ENCODE peak calls at places on chromosomes 11 and 22, in nine cellular contexts. W is BE2C, B is bronchial epithelial cell, N is adrenal gland, J is AG10803, R is cardiac muscle cell, K is heart left ventricle, P is body of pancreas, D is OCI-LY7. Y is an unnamed sample.

GRCh38 chr11:17580271-17580670 is 33.2 kb downstream of the OTOG start:
- DNase-seq in W (no peak), B (no peak), N (no peak), J (no peak), R (no peak), K (no peak), P (no peak), D (no peak), Y (no peak)

GRCh38 chr22:35312198-35313059 is 12.7 kb downstream of the TOM1 start:
- DNase-seq in W (no peak), B (peak; percentile 65), N (no peak), J (peak; percentile 83), R (peak; percentile 40), K (no peak), P (peak; percentile 55), D (no peak), Y (peak; percentile 72)

GRCh38 chr11:65547446-65548125 is 10.6 kb downstream of the LTBP3 start:
- DNase-seq in W (no peak), B (no peak), N (no peak), J (no peak), R (no peak), K (no peak), P (no peak), D (peak; percentile 65), Y (no peak)

GRCh38 chr11:77278595-77279506 is 22.6 kb downstream of the GDPD4 start:
- DNase-seq in W (no peak), B (peak; percentile 84), N (no peak), J (peak; percentile 23), R (no peak), K (no peak), P (no peak), D (no peak), Y (peak; percentile 77)

GRCh38 chr11:116536416-116536815 is 236.4 kb downstream of the BUD13 start:
- DNase-seq in W (no peak), B (no peak), N (no peak), J (no peak), R (no peak), K (no peak), P (no peak), D (no peak), Y (no peak)

GRCh38 chr11:3095712-3096361 is 38.6 kb upstream of the CARS1 start:
- DNase-seq in W (no peak), B (peak; percentile 70), N (no peak), J (peak; percentile 68), R (no peak), K (peak; percentile 67), P (peak; percentile 39), D (no peak), Y (peak; percentile 85)

GRCh38 chr22:20111045-20111688 is 4.7 kb upstream of the RANBP1 start:
- DNase-seq in W (peak; percentile 74), B (peak; percentile 11), N (no peak), J (peak; percentile 22), R (peak; percentile 37), K (no peak), P (no peak), D (peak; percentile 67), Y (no peak)

GRCh38 chr11:22192642-22193347 is at the start of gene ANO5:
- DNase-seq in W (peak; percentile 75), B (peak; percentile 2), N (peak; percentile 64), J (no peak), R (peak; percentile 80), K (peak; percentile 81), P (peak; percentile 85), D (no peak), Y (peak; percentile 1)

GRCh38 chr11:69260622-69261021 is 33.3 kb upstream of the MYEOV start:
- DNase-seq in W (no peak), B (no peak), N (no peak), J (peak; percentile 78), R (no peak), K (no peak), P (no peak), D (no peak), Y (peak; percentile 17)

GRCh38 chr22:26432619-26433311 is 3.7 kb downstream of the ASPHD2 start:
- DNase-seq in W (no peak), B (no peak), N (no peak), J (no peak), R (no peak), K (no peak), P (no peak), D (peak; percentile 73), Y (no peak)

GRCh38 chr11:70490208-70490607 is 91.9 kb downstream of the CTTN start:
- DNase-seq in W (no peak), B (no peak), N (no peak), J (no peak), R (no peak), K (no peak), P (no peak), D (no peak), Y (no peak)

GRCh38 chr11:36114095-36114494 is 170.2 kb downstream of the LDLRAD3 start:
- DNase-seq in W (no peak), B (no peak), N (no peak), J (no peak), R (no peak), K (no peak), P (no peak), D (no peak), Y (no peak)

DNA sequence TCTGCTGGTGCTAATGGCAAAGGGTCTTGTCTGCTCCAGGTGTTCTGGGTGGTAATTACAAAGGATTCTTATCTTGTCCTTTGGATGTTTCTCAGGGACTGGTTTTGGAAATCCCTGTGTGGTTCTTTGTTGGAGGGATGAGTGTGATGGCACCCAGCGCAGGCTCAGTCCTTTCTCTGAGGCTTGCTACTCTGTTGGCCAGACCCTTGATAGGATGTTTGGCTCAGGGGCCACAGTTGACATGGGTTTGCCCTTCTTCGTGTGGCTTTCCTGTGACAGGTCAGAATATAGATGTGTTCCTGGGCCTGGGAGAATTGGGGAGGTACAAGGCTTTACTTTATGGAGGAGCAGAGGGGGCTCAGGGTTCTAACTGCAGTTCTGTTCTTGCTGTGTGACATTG is 4.0 kb downstream of the ARHGEF17 start:
- DNase-seq in W (no peak), B (no peak), N (no peak), J (no peak), R (no peak), K (peak; percentile 8), P (no peak), D (no peak), Y (no peak)
- H3K4me3 ChIP-seq in W (no peak overlapping the region), B (no peak overlapping the region), N (no peak overlapping the region), J (peak overlapping the region; percentile 87), R (peak overlapping the region; percentile 17), K (peak overlapping the region; percentile 78), P (no peak overlapping the region), D (no peak overlapping the region), Y (peak overlapping the region; percentile 88)

DNA sequence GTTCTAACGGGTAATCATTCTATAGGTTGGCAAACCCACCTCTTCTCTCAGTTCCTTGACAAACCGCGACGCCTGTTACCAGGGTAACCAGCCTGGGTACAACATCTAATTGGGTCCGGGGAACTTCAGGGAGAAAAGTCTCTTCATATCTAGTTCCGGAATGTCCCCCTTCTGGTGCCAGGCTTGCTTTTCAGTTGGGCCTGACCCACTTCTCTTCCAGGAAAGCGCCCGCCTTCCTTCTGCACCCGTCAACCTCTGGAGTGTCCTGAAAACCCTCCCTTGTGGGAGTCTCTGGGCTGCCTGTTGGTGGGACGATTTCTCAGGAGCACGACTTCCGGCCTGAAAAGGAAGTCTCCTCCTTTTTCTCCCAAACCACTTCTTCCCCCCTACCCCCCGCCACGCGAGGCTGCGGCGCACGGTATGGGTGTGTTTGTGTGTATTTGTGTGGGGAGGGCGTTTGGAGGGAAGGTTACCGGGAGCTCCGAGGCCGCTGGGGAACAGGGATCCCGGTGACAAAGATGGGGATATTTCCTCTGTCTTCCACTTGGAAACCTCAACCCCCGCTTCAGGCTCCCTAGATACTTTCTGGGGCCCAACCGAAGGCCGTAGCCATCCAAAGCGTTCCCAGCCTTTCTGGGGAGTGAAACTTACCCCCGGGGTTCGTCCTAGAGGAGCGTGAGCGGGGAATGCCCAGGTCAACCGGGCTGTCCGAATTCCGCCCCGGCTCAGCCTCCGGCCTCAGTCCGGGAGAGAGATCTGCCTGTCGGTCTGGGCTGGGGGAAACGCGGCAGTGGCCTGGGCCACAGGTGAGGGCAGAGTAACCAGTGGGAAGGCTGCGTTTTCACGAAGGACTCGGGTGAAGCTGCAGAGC is at the start of the genes NKAPD1 and PIH1D2:
- DNase-seq in W (peak; percentile 75), B (peak; percentile 82), N (peak; percentile 88), J (peak; percentile 88), R (peak; percentile 90), K (peak; percentile 76), P (peak; percentile 86), D (peak; percentile 88), Y (peak; percentile 89)
- TF ChIP-seq CTCF in W (peak; percentile 23), B (no peak), N (no peak), J (peak; percentile 23), R (peak; percentile 4), K (no peak), P (peak; percentile 23), D (no peak), Y (no peak)

DNA sequence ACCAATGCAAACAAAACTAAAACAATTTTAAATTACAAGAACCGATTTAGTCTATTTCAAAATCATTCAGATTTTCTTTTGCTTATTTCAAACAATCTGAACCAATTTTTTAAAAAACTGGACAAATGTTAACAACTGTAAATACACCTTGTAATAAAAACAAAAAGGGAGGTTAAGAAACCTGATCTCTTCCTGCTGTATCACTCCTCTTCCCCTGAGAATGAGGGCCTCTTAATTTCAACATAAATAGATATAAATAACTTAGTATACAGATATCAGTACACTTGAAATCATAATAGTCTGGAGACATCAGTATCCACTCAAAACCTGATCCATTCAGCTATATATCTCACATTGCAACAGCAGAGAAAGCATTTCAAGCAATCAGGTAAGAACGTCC is 346.5 kb downstream of the TTC28 start:
- DNase-seq in W (no peak), B (no peak), N (no peak), J (no peak), R (no peak), K (no peak), P (no peak), D (no peak), Y (no peak)
- H3K4me3 ChIP-seq in W (no peak overlapping the region), B (no peak overlapping the region), N (no peak overlapping the region), J (no peak overlapping the region), R (no peak overlapping the region), K (no peak overlapping the region), P (no peak overlapping the region), D (no peak overlapping the region), Y (no peak overlapping the region)

GRCh38 chr11:119940401-119940976 is 197.4 kb downstream of the TRIM29 start:
- DNase-seq in W (no peak), B (no peak), N (no peak), J (no peak), R (peak; percentile 50), K (no peak), P (no peak), D (no peak), Y (no peak)

GRCh38 chr11:119942583-119943338 is 195.2 kb downstream of the TRIM29 start:
- DNase-seq in W (no peak), B (no peak), N (no peak), J (peak; percentile 21), R (peak; percentile 16), K (no peak), P (no peak), D (no peak), Y (peak; percentile 5)

GRCh38 chr11:119937412-119937811 is 200.5 kb downstream of the TRIM29 start:
- DNase-seq in W (no peak), B (no peak), N (no peak), J (no peak), R (no peak), K (no peak), P (no peak), D (no peak), Y (no peak)

DNA sequence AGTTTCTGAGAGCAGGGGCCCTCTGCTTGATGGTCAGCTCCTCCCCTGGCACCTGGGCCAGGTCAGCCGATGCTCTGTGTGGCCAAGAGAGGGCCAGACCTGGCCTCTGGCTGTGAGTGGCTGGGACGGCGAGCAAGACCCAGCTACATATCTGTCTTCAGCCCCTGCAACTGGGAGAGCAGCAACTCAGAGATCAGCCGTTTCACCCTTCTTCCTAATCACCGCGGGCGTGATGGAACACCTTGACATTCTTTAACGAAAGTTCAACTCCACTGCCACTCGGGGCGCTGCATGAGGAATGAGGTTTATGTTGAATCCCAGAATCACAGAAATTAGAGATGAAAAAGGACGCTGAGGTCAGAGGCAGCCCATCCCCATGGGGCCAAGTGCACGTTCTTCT is 195.9 kb downstream of the TRIM29 start:
- DNase-seq in W (no peak), B (no peak), N (no peak), J (no peak), R (no peak), K (no peak), P (no peak), D (no peak), Y (no peak)
- TF ChIP-seq CTCF in W (no peak), B (no peak), N (no peak), J (no peak), R (no peak), K (no peak), P (no peak), D (no peak), Y (no peak)

Y was measured in foreskin fibroblast.